ENCODE peak calls at places on chromosomes 2 and 18, in six cellular contexts. One of them, this sample, is unnamed. For H3K4me1, the result is how much of the 10 kb centered on the place peaks cover.

GRCh38 chr2:212928681-212929080 is 222.7 kb downstream of the IKZF2 start:
- DNase-seq in endothelial cell of umbilical vein: no peak
- DNase-seq in MM.1S: no peak
- DNase-seq in IMR-90: peak
- DNase-seq in mesenchymal stem cell: peak
- DNase-seq in fibroblast of lung: peak
- DNase-seq in this sample: no peak

GRCh38 chr2:120758181-120759048 is 22.7 kb downstream of the GLI2 start:
- DNase-seq in mesenchymal stem cell: peak
- DNase-seq in IMR-90: peak
- DNase-seq in endothelial cell of umbilical vein: no peak
- DNase-seq in fibroblast of lung: peak
- DNase-seq in MM.1S: no peak
- DNase-seq in this sample: no peak

GRCh38 chr2:113910110-113910717 is 20.3 kb downstream of the ACTR3 start:
- DNase-seq in mesenchymal stem cell: peak
- DNase-seq in fibroblast of lung: no peak
- DNase-seq in MM.1S: no peak
- DNase-seq in IMR-90: peak
- DNase-seq in endothelial cell of umbilical vein: no peak
- DNase-seq in this sample: peak

GRCh38 chr2:33598472-33599174 is 476 bp downstream of the FAM98A start:
- DNase-seq in IMR-90: peak
- DNase-seq in endothelial cell of umbilical vein: peak
- DNase-seq in fibroblast of lung: peak
- DNase-seq in MM.1S: peak
- DNase-seq in mesenchymal stem cell: peak
- DNase-seq in this sample: peak

GRCh38 chr2:11444737-11445136 is 21.2 kb downstream of the E2F6 start:
- DNase-seq in IMR-90: no peak
- DNase-seq in fibroblast of lung: no peak
- DNase-seq in mesenchymal stem cell: no peak
- DNase-seq in MM.1S: no peak
- DNase-seq in endothelial cell of umbilical vein: no peak
- DNase-seq in this sample: no peak

GRCh38 chr18:23107718-23108117 is 27.6 kb upstream of the CABLES1 start:
- DNase-seq in fibroblast of lung: no peak
- DNase-seq in IMR-90: peak
- DNase-seq in mesenchymal stem cell: peak
- DNase-seq in endothelial cell of umbilical vein: no peak
- DNase-seq in MM.1S: no peak
- DNase-seq in this sample: peak

GRCh38 chr2:170313636-170314348 is 135.8 kb downstream of the MYO3B start:
- DNase-seq in mesenchymal stem cell: no peak
- DNase-seq in MM.1S: no peak
- DNase-seq in IMR-90: no peak
- DNase-seq in fibroblast of lung: no peak
- DNase-seq in endothelial cell of umbilical vein: no peak
- DNase-seq in this sample: peak

GRCh38 chr2:196590286-196590685 is 49.2 kb upstream of the CCDC150 start:
- DNase-seq in mesenchymal stem cell: no peak
- DNase-seq in endothelial cell of umbilical vein: no peak
- DNase-seq in fibroblast of lung: no peak
- DNase-seq in IMR-90: peak
- DNase-seq in MM.1S: no peak
- DNase-seq in this sample: no peak

GRCh38 chr18:22998336-22998735 is 65.2 kb downstream of the RBBP8 start:
- DNase-seq in mesenchymal stem cell: no peak
- DNase-seq in MM.1S: no peak
- DNase-seq in endothelial cell of umbilical vein: no peak
- DNase-seq in IMR-90: no peak
- DNase-seq in fibroblast of lung: no peak
- DNase-seq in this sample: no peak

GRCh38 chr2:240989451-240990265 is 8.8 kb upstream of the SNED1 start:
- DNase-seq in fibroblast of lung: peak
- DNase-seq in IMR-90: peak
- DNase-seq in MM.1S: peak
- DNase-seq in mesenchymal stem cell: peak
- DNase-seq in endothelial cell of umbilical vein: peak
- DNase-seq in this sample: no peak

GRCh38 chr18:24609249-24609648 is 148.8 kb downstream of the HRH4 start:
- DNase-seq in IMR-90: peak
- DNase-seq in endothelial cell of umbilical vein: no peak
- DNase-seq in MM.1S: no peak
- DNase-seq in mesenchymal stem cell: peak
- DNase-seq in fibroblast of lung: no peak
- DNase-seq in this sample: no peak

GRCh38 chr2:156883828-156884615 is 373.5 kb upstream of the GALNT5 start:
- DNase-seq in MM.1S: no peak
- DNase-seq in IMR-90: peak
- DNase-seq in fibroblast of lung: peak
- DNase-seq in endothelial cell of umbilical vein: no peak
- DNase-seq in mesenchymal stem cell: peak
- DNase-seq in this sample: peak

GRCh38 chr18:75066936-75067335 is 142.0 kb downstream of the PTGR3 start:
- DNase-seq in MM.1S: no peak
- DNase-seq in mesenchymal stem cell: no peak
- DNase-seq in endothelial cell of umbilical vein: no peak
- DNase-seq in fibroblast of lung: no peak
- DNase-seq in IMR-90: no peak
- DNase-seq in this sample: no peak

GRCh38 chr2:219521066-219521880 is 7.0 kb downstream of the ASIC4 start:
- DNase-seq in IMR-90: peak
- DNase-seq in fibroblast of lung: peak
- DNase-seq in MM.1S: no peak
- DNase-seq in endothelial cell of umbilical vein: no peak
- DNase-seq in mesenchymal stem cell: peak
- DNase-seq in this sample: no peak

GRCh38 chr2:59000796-59001195 is 759.7 kb upstream of the FANCL start:
- DNase-seq in MM.1S: no peak
- DNase-seq in mesenchymal stem cell: peak
- DNase-seq in IMR-90: no peak
- DNase-seq in fibroblast of lung: no peak
- DNase-seq in endothelial cell of umbilical vein: no peak
- DNase-seq in this sample: no peak

GRCh38 chr2:196263181-196263747 is 91.9 kb upstream of the STK17B start:
- DNase-seq in endothelial cell of umbilical vein: peak
- DNase-seq in IMR-90: peak
- DNase-seq in mesenchymal stem cell: peak
- DNase-seq in MM.1S: peak
- DNase-seq in fibroblast of lung: peak
- DNase-seq in this sample: peak

GRCh38 chr2:188291142-188291616 is 495 bp upstream of the GULP1 start:
- DNase-seq in endothelial cell of umbilical vein: peak
- DNase-seq in MM.1S: no peak
- DNase-seq in IMR-90: peak
- DNase-seq in mesenchymal stem cell: peak
- DNase-seq in fibroblast of lung: peak
- DNase-seq in this sample: no peak

GRCh38 chr18:51668632-51669031 is 471.2 kb upstream of the MEX3C start:
- DNase-seq in endothelial cell of umbilical vein: no peak
- DNase-seq in IMR-90: no peak
- DNase-seq in fibroblast of lung: no peak
- DNase-seq in MM.1S: peak
- DNase-seq in mesenchymal stem cell: no peak
- DNase-seq in this sample: no peak

GRCh38 chr2:9400268-9401058 is 22.9 kb downstream of the ITGB1BP1 start:
- DNase-seq in fibroblast of lung: no peak
- DNase-seq in IMR-90: no peak
- DNase-seq in MM.1S: no peak
- DNase-seq in endothelial cell of umbilical vein: no peak
- DNase-seq in mesenchymal stem cell: no peak
- DNase-seq in this sample: no peak

GRCh38 chr2:82789886-82790276 is 1669.2 kb downstream of the SUCLG1 start:
- DNase-seq in fibroblast of lung: peak
- DNase-seq in IMR-90: no peak
- DNase-seq in mesenchymal stem cell: no peak
- DNase-seq in endothelial cell of umbilical vein: no peak
- DNase-seq in MM.1S: no peak
- DNase-seq in this sample: no peak

GRCh38 chr2:33670392-33670937 is 71.4 kb upstream of the FAM98A start:
- DNase-seq in IMR-90: no peak
- DNase-seq in MM.1S: no peak
- DNase-seq in mesenchymal stem cell: no peak
- DNase-seq in fibroblast of lung: no peak
- DNase-seq in endothelial cell of umbilical vein: no peak
- DNase-seq in this sample: no peak

GRCh38 chr2:111975053-111975552 is 76.7 kb downstream of the MERTK start:
- DNase-seq in fibroblast of lung: peak
- DNase-seq in IMR-90: peak
- DNase-seq in endothelial cell of umbilical vein: peak
- DNase-seq in mesenchymal stem cell: peak
- DNase-seq in MM.1S: no peak
- DNase-seq in this sample: peak

GRCh38 chr2:176134045-176134444 is 4.5 kb downstream of the HOXD8 start:
- DNase-seq in mesenchymal stem cell: no peak
- DNase-seq in IMR-90: no peak
- DNase-seq in fibroblast of lung: no peak
- DNase-seq in MM.1S: no peak
- DNase-seq in endothelial cell of umbilical vein: no peak
- DNase-seq in this sample: no peak

GRCh38 chr2:12725238-12726187 is 8.8 kb downstream of the TRIB2 start:
- DNase-seq in endothelial cell of umbilical vein: no peak
- DNase-seq in MM.1S: peak
- DNase-seq in IMR-90: no peak
- DNase-seq in fibroblast of lung: no peak
- DNase-seq in mesenchymal stem cell: no peak
- DNase-seq in this sample: no peak

GRCh38 chr18:62512532-62512931 is 10.3 kb upstream of the ZCCHC2 start:
- DNase-seq in IMR-90: no peak
- DNase-seq in mesenchymal stem cell: no peak
- DNase-seq in endothelial cell of umbilical vein: no peak
- DNase-seq in fibroblast of lung: no peak
- DNase-seq in MM.1S: no peak
- DNase-seq in this sample: no peak

DNA sequence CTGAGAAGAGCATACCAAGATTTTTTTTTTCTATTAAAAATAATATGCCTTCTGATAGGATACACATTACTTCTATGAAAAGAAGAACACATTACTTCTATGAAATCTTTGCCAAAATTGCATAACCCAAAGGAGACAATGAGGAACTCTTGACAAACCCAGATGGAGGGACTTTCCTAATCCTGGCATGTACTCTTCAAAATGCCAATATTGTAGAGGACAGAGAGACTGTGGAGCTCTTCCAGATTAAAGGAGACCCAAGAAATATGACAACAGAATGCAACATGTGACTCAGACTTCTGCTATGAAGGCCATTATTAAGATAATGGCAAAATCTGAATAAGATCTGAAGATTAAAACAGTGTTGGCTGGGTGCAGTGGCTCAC is 22.1 kb downstream of the SOWAHC start:
- DNase-seq in MM.1S: no peak
- DNase-seq in IMR-90: no peak
- DNase-seq in fibroblast of lung: no peak
- DNase-seq in endothelial cell of umbilical vein: no peak
- DNase-seq in mesenchymal stem cell: no peak
- DNase-seq in this sample: peak
- H3K4me1 ChIP-seq in MM.1S: under half
- H3K4me1 ChIP-seq in IMR-90: under half
- H3K4me1 ChIP-seq in fibroblast of lung: under half
- H3K4me1 ChIP-seq in endothelial cell of umbilical vein: under half
- H3K4me1 ChIP-seq in mesenchymal stem cell: under half
- H3K4me1 ChIP-seq in this sample: under half

DNA sequence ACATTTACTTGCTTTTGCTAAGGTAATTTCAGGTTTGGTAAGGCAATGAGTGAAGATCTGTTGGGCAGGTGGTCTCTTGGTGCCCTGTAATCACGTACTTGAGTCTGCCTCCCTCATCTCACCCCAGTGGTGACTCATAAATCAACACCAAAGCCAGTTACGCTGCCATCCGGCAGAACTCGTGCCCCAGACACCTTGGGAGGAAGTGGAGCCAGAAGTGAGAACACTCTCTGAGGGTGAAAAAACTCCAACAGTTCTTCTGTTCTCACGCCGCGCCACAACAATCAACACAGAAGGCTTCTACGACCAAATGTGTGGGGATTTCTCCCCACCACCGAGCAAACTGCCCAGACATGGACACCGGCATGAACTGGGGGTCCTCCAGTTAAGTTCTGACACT is 206.2 kb downstream of the ARL4C start:
- DNase-seq in endothelial cell of umbilical vein: peak
- DNase-seq in mesenchymal stem cell: no peak
- DNase-seq in MM.1S: no peak
- DNase-seq in fibroblast of lung: no peak
- DNase-seq in IMR-90: no peak
- DNase-seq in this sample: no peak
- H3K9ac ChIP-seq in endothelial cell of umbilical vein: no peak
- H3K9ac ChIP-seq in mesenchymal stem cell: no peak
- H3K9ac ChIP-seq in MM.1S: no peak
- H3K9ac ChIP-seq in fibroblast of lung: no peak
- H3K9ac ChIP-seq in IMR-90: no peak
- H3K9ac ChIP-seq in this sample: no peak

GRCh38 chr18:45330170-45330594 is 285.1 kb upstream of the SLC14A2 start:
- DNase-seq in mesenchymal stem cell: no peak
- DNase-seq in fibroblast of lung: no peak
- DNase-seq in IMR-90: no peak
- DNase-seq in endothelial cell of umbilical vein: no peak
- DNase-seq in MM.1S: no peak
- DNase-seq in this sample: no peak

GRCh38 chr18:45335644-45336043 is 279.6 kb upstream of the SLC14A2 start:
- DNase-seq in mesenchymal stem cell: no peak
- DNase-seq in MM.1S: no peak
- DNase-seq in endothelial cell of umbilical vein: no peak
- DNase-seq in IMR-90: no peak
- DNase-seq in fibroblast of lung: no peak
- DNase-seq in this sample: peak

GRCh38 chr18:45336431-45336830 is 278.8 kb upstream of the SLC14A2 start:
- DNase-seq in IMR-90: no peak
- DNase-seq in endothelial cell of umbilical vein: no peak
- DNase-seq in mesenchymal stem cell: no peak
- DNase-seq in fibroblast of lung: no peak
- DNase-seq in MM.1S: no peak
- DNase-seq in this sample: no peak

GRCh38 chr18:45334188-45334587 is 281.1 kb upstream of the SLC14A2 start:
- DNase-seq in fibroblast of lung: no peak
- DNase-seq in mesenchymal stem cell: no peak
- DNase-seq in MM.1S: no peak
- DNase-seq in endothelial cell of umbilical vein: no peak
- DNase-seq in IMR-90: no peak
- DNase-seq in this sample: no peak

DNA sequence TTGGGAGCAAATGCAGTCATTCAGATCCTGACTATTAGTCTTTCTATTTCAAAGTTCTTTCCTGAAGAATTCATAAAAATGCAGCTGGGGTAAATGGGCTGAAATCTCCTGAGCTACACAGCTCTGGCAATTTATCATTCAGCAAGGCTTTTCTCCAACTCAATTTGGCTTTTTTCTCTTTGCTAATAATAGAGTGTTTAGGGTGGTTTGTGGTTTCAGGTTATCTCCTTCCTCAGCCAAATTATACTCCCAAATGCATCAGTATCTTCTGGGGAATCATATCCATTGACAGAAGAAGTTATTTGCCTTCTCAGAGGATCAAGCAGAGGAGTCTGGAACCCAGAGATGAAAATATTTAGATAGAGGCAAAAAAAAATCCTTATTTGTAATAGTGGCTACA is 282.4 kb upstream of the SLC14A2 start:
- DNase-seq in fibroblast of lung: no peak
- DNase-seq in mesenchymal stem cell: no peak
- DNase-seq in IMR-90: no peak
- DNase-seq in endothelial cell of umbilical vein: no peak
- DNase-seq in MM.1S: no peak
- DNase-seq in this sample: no peak
- H3K4me1 ChIP-seq in fibroblast of lung: under half
- H3K4me1 ChIP-seq in mesenchymal stem cell: under half
- H3K4me1 ChIP-seq in IMR-90: under half
- H3K4me1 ChIP-seq in endothelial cell of umbilical vein: under half
- H3K4me1 ChIP-seq in MM.1S: under half
- H3K4me1 ChIP-seq in this sample: under half

GRCh38 chr2:20584045-20584636 is 66.8 kb downstream of the HS1BP3 start:
- DNase-seq in endothelial cell of umbilical vein: no peak
- DNase-seq in MM.1S: no peak
- DNase-seq in fibroblast of lung: no peak
- DNase-seq in mesenchymal stem cell: no peak
- DNase-seq in IMR-90: no peak
- DNase-seq in this sample: peak
- H3K9ac ChIP-seq in endothelial cell of umbilical vein: peak
- H3K9ac ChIP-seq in MM.1S: no peak
- H3K9ac ChIP-seq in fibroblast of lung: peak
- H3K9ac ChIP-seq in mesenchymal stem cell: no peak
- H3K9ac ChIP-seq in IMR-90: peak
- H3K9ac ChIP-seq in this sample: no peak

This sample was measured in mammary epithelial cell.